ENCODE peak calls at places on chromosomes 4 and X, in eight cellular contexts. N is stimulated activated CD4-positive, alpha-beta T cell treated with anti-CD3 and anti-CD28 coated beads, Interleukin-2, amount 100 ng/mL, for 48 hours; P is D341Med; X is KG1; L is IMR-90; G is hippocampal formation; T is stimulated activated CD8-positive, alpha-beta memory T cell treated with anti-CD3 and anti-CD28 coated beads, Interleukin-15, amount 100 ng/mL, for 4 hours; Z is NK-92 treated with Interleukin-12 subunit alpha and Interleukin-12 subunit beta, amount 100 ng/mL, for 24 hours. D is an unnamed sample.

GRCh38 chr4:105966046-105966445 is 70.8 kb downstream of the NPNT start:
- DNase-seq in N (no peak), P (no peak), X (no peak), L (peak), G (no peak), T (no peak), Z (no peak), D (no peak)

GRCh38 chr4:7161721-7162214 is 30.6 kb upstream of the SORCS2 start:
- DNase-seq in N (no peak), P (no peak), X (no peak), L (no peak), G (no peak), T (no peak), Z (no peak), D (no peak)

GRCh38 chrX:64975491-64975890 is 759 bp downstream of the ZC4H2 start:
- DNase-seq in N (peak), P (peak), X (no peak), L (no peak), G (peak), T (no peak), Z (no peak), D (peak)

GRCh38 chr4:150942539-150942938 is 72.5 kb downstream of the LRBA start:
- DNase-seq in N (no peak), P (no peak), X (no peak), L (no peak), G (no peak), T (no peak), Z (no peak), D (no peak)

GRCh38 chrX:118226060-118226428 is 109.4 kb upstream of the KLHL13 start:
- DNase-seq in N (no peak), P (peak), X (no peak), L (no peak), G (no peak), T (no peak), Z (no peak), D (no peak)

GRCh38 chrX:98755912-98756311 is 1654.2 kb downstream of the PCDH19 start:
- DNase-seq in N (no peak), P (no peak), X (no peak), L (no peak), G (no peak), T (no peak), Z (no peak), D (no peak)

GRCh38 chrX:1248381-1249061 is 20.1 kb upstream of the CSF2RA start:
- DNase-seq in N (no peak), P (peak), X (no peak), L (no peak), G (no peak), T (no peak), Z (no peak), D (no peak)

GRCh38 chr4:174764105-174764729 is 64.8 kb downstream of the GLRA3 start:
- DNase-seq in N (no peak), P (peak), X (no peak), L (peak), G (no peak), T (no peak), Z (no peak), D (no peak)

GRCh38 chr4:186067757-186068385 is 1.1 kb upstream of the TLR3 start:
- DNase-seq in N (peak), P (peak), X (no peak), L (peak), G (peak), T (no peak), Z (no peak), D (peak)

GRCh38 chr4:142846729-142847606 is 867 bp upstream of the INPP4B start:
- DNase-seq in N (peak), P (peak), X (peak), L (no peak), G (no peak), T (peak), Z (no peak), D (peak)

D was measured in memory B cell.